ENCODE peak calls at places on chromosomes 11 and 22, in five cellular contexts. Y is stimulated activated CD8-positive, alpha-beta memory T cell treated with anti-CD3 and anti-CD28 coated beads, Interleukin-7, amount 100 ng/mL, for 24 hours; A is endothelial cell; C is AG08395; H is HCEC 1CT. R is an unnamed sample.
A peak's percentile ranks its signal among the peaks of the same experiment; 100 is the strongest.

GRCh38 chr11:62712861-62713260 is 5.4 kb downstream of the GNG3 start:
- DNase-seq in C (no peak), H (no peak), A (no peak), Y (no peak), R (no peak)

GRCh38 chr11:296206-296975 is 2.9 kb downstream of the IFITM5 start:
- DNase-seq in H (no peak), A (no peak), Y (no peak), C (no peak), R (no peak)

GRCh38 chr11:95793111-95793510 is 2.8 kb downstream of the CEP57 start:
- DNase-seq in Y (no peak), A (no peak), H (peak; percentile 8), C (no peak), R (no peak)

GRCh38 chr11:130766650-130767297 is 149.5 kb downstream of the SNX19 start:
- DNase-seq in C (no peak), H (no peak), A (no peak), Y (no peak), R (no peak)

GRCh38 chr22:22366478-22366988 is 121.9 kb downstream of the VPREB1 start:
- DNase-seq in C (no peak), Y (no peak), H (no peak), A (no peak), R (no peak)

GRCh38 chr11:94199367-94200130 is 70.9 kb downstream of the PANX1 start:
- DNase-seq in C (peak; percentile 20), Y (no peak), H (no peak), A (no peak), R (no peak)

GRCh38 chr11:45670386-45671135 is 5.1 kb upstream of the CHST1 start:
- DNase-seq in A (no peak), H (no peak), Y (no peak), C (no peak), R (no peak)

GRCh38 chr11:97883086-97883485 is 1137.7 kb upstream of the CNTN5 start:
- DNase-seq in Y (no peak), H (no peak), C (no peak), A (no peak), R (no peak)

GRCh38 chr22:27879923-27880322 is 39.1 kb downstream of the PITPNB start:
- DNase-seq in C (peak; percentile 66), Y (no peak), A (peak; percentile 48), H (peak; percentile 54), R (no peak)

GRCh38 chr11:107969219-107969618 is 39.5 kb upstream of the CUL5 start:
- DNase-seq in A (no peak), Y (no peak), C (no peak), H (peak; percentile 8), R (no peak)

GRCh38 chr22:25970348-25970995 is 198.8 kb upstream of the SEZ6L start:
- DNase-seq in A (no peak), C (no peak), Y (no peak), H (no peak), R (no peak)

GRCh38 chr11:42296910-42297309 is 837.5 kb upstream of the LRRC4C start:
- DNase-seq in C (no peak), Y (no peak), H (no peak), A (no peak), R (no peak)

GRCh38 chr22:17570851-17571631 is 7.7 kb downstream of the SLC25A18 start:
- DNase-seq in Y (no peak), C (peak; percentile 88), H (peak; percentile 69), A (no peak), R (peak; percentile 44)

GRCh38 chr22:44033689-44034088 is 9.6 kb downstream of the PARVB start:
- DNase-seq in C (no peak), H (no peak), Y (no peak), A (no peak), R (no peak)

GRCh38 chr11:7499046-7499445 is 13.7 kb downstream of the OLFML1 start:
- DNase-seq in C (no peak), H (no peak), Y (no peak), A (no peak), R (no peak)

GRCh38 chr22:47052236-47053012 is 290.0 kb downstream of the TBC1D22A start:
- DNase-seq in A (no peak), C (no peak), H (no peak), Y (no peak), R (no peak)

GRCh38 chr11:72238492-72239295 is 5.3 kb downstream of the PHOX2A start:
- DNase-seq in C (no peak), H (no peak), A (no peak), Y (no peak), R (peak; percentile 66)

GRCh38 chr11:8055836-8056526 is 25.0 kb upstream of the TUB start:
- DNase-seq in A (no peak), Y (no peak), C (no peak), H (no peak), R (peak; percentile 43)

GRCh38 chr11:115458877-115459276 is 45.3 kb downstream of the CADM1 start:
- DNase-seq in Y (no peak), A (no peak), H (no peak), C (no peak), R (no peak)

R was measured in pancreas.